ENCODE peak calls at places on chromosomes 1 and 21, in eight cellular contexts. U is activated naive CD4-positive, alpha-beta T cell; J is astrocyte; N is memory B cell; P is left kidney; E is T-helper 2 cell; X is endodermal cell; B is T-helper 17 cell. T is an unnamed sample.
A peak's percentile ranks its signal among the peaks of the same experiment; 100 is the strongest.

GRCh38 chr1:155834296-155834926 is 22.6 kb downstream of the GON4L start:
- DNase-seq in U (no peak), J (peak; percentile 73), N (no peak), P (peak; percentile 26), E (no peak), X (peak; percentile 66), B (no peak), T (no peak)

GRCh38 chr1:14498839-14499238 is 99.6 kb upstream of the KAZN start:
- DNase-seq in U (no peak), J (no peak), N (no peak), P (no peak), E (no peak), X (no peak), B (no peak), T (no peak)

GRCh38 chr1:154418062-154418897 is 13.1 kb downstream of the IL6R start:
- DNase-seq in U (no peak), J (peak; percentile 39), N (no peak), P (peak; percentile 66), E (no peak), X (peak; percentile 43), B (no peak), T (no peak)

GRCh38 chr1:166485620-166486019 is 318.8 kb upstream of the FAM78B start:
- DNase-seq in U (no peak), J (peak; percentile 3), N (no peak), P (no peak), E (no peak), X (no peak), B (no peak), T (no peak)

GRCh38 chr1:72281637-72282270 is 585 bp downstream of the NEGR1 start:
- DNase-seq in U (no peak), J (peak; percentile 0), N (no peak), P (peak; percentile 33), E (no peak), X (no peak), B (no peak), T (no peak)

GRCh38 chr1:19344372-19344810 is 32.3 kb downstream of the SLC66A1 start:
- DNase-seq in U (no peak), J (no peak), N (peak; percentile 54), P (peak; percentile 70), E (peak; percentile 9), X (peak; percentile 93), B (peak; percentile 35), T (peak; percentile 11)

GRCh38 chr1:12634696-12635202 is 9.1 kb upstream of the AADACL4 start:
- DNase-seq in U (no peak), J (no peak), N (no peak), P (no peak), E (no peak), X (no peak), B (no peak), T (no peak)

GRCh38 chr1:114342376-114342775 is 168.6 kb downstream of the TRIM33 start:
- DNase-seq in U (no peak), J (no peak), N (no peak), P (peak; percentile 20), E (peak; percentile 79), X (no peak), B (no peak), T (peak; percentile 85)

GRCh38 chr21:44998621-44999427 is 59.0 kb downstream of the SLX9 start:
- DNase-seq in U (no peak), J (no peak), N (no peak), P (no peak), E (no peak), X (no peak), B (no peak), T (no peak)

GRCh38 chr21:36910581-36911307 is 55.7 kb downstream of the HLCS start:
- DNase-seq in U (no peak), J (peak; percentile 70), N (no peak), P (peak; percentile 70), E (no peak), X (no peak), B (no peak), T (no peak)

GRCh38 chr1:196309386-196309785 is 298.9 kb downstream of the KCNT2 start:
- DNase-seq in U (no peak), J (peak; percentile 14), N (no peak), P (peak; percentile 49), E (no peak), X (no peak), B (no peak), T (no peak)